ENCODE peak calls at places on chromosomes 13 and 19, in four cellular contexts. U is A549, D is K562, G is GM12878. B is an unnamed sample.

GRCh38 chr19:52748336-52748950 is 13.6 kb upstream of the ZNF611 start:
- DNase-seq in G (peak; percentile 4), D (no peak), U (no peak), B (peak; percentile 35)

GRCh38 chr13:98370806-98371553 is 193.9 kb upstream of the RNF113B start:
- DNase-seq in D (no peak), U (no peak), G (no peak), B (no peak)

GRCh38 chr13:101624981-101625380 is 172.5 kb downstream of the ITGBL1 start:
- DNase-seq in D (no peak), G (no peak), U (no peak), B (no peak)

GRCh38 chr13:87057807-87058520 is 613.2 kb upstream of the SLITRK5 start:
- DNase-seq in G (no peak), D (no peak), U (no peak), B (no peak)

GRCh38 chr19:43651758-43652545 is 12.3 kb upstream of the CADM4 start:
- DNase-seq in G (no peak), D (peak; percentile 66), U (peak; percentile 80), B (peak; percentile 75)

GRCh38 chr13:88246239-88246638 is 575.1 kb downstream of the SLITRK5 start:
- DNase-seq in D (no peak), U (no peak), G (no peak), B (no peak)

GRCh38 chr13:94464771-94465170 is 14.7 kb downstream of the DCT start:
- DNase-seq in U (no peak), D (no peak), G (no peak), B (no peak)

GRCh38 chr19:40241125-40241808 is 14.8 kb upstream of the CCNP start:
- DNase-seq in G (no peak), U (no peak), D (no peak), B (no peak)

GRCh38 chr19:13016245-13016627 is 21.0 kb downstream of the NFIX start:
- DNase-seq in U (no peak), D (no peak), G (no peak), B (no peak)

GRCh38 chr19:22945560-22945959 is 57.4 kb downstream of the ZNF728 start:
- DNase-seq in G (no peak), U (no peak), D (peak; percentile 11), B (no peak)

GRCh38 chr13:80341098-80341701 is at the start of gene SPRY2:
- DNase-seq in G (no peak), U (peak; percentile 74), D (peak; percentile 71), B (peak; percentile 94)

GRCh38 chr19:35061583-35062373 is 20.3 kb downstream of the HPN start:
- DNase-seq in D (no peak), G (no peak), U (no peak), B (no peak)

GRCh38 chr13:21971662-21972635 is 301.1 kb downstream of the FGF9 start:
- DNase-seq in G (no peak), D (no peak), U (no peak), B (no peak)

GRCh38 chr19:1942934-1943555 is 2.1 kb downstream of the CSNK1G2 start:
- DNase-seq in D (no peak), G (no peak), U (no peak), B (no peak)

GRCh38 chr19:39347332-39348227 is 5.4 kb downstream of the SAMD4B start:
- DNase-seq in G (no peak), D (no peak), U (no peak), B (no peak)

GRCh38 chr19:28554321-28555091 is 658.4 kb downstream of the UQCRFS1 start:
- DNase-seq in D (no peak), U (no peak), G (no peak), B (no peak)

GRCh38 chr19:5131866-5132561 is 163.1 kb downstream of the KDM4B start:
- DNase-seq in D (no peak), G (no peak), U (no peak), B (no peak)

GRCh38 chr19:6312018-6312417 is 21.4 kb downstream of the ACER1 start:
- DNase-seq in D (no peak), G (no peak), U (no peak), B (no peak)

GRCh38 chr19:32631381-32631780 is 43.6 kb downstream of the ANKRD27 start:
- DNase-seq in G (no peak), D (no peak), U (no peak), B (no peak)

GRCh38 chr19:13262450-13262849 is 112.2 kb downstream of the IER2 start:
- DNase-seq in D (peak; percentile 57), G (no peak), U (peak; percentile 43), B (peak; percentile 38)

GRCh38 chr13:48730971-48731658 is 77.4 kb downstream of the CYSLTR2 start:
- DNase-seq in D (no peak), U (no peak), G (no peak), B (no peak)

GRCh38 chr19:10122066-10122465 is 2.4 kb upstream of the EIF3G start:
- DNase-seq in G (no peak), U (no peak), D (no peak), B (no peak)

GRCh38 chr19:18220632-18221275 is 5.5 kb downstream of the PDE4C start:
- DNase-seq in U (no peak), G (no peak), D (peak; percentile 83), B (no peak)

GRCh38 chr13:32309812-32310706 is 5.1 kb downstream of the ZAR1L start:
- DNase-seq in D (peak; percentile 15), U (peak; percentile 5), G (no peak), B (peak; percentile 65)

GRCh38 chr19:38430931-38431330 is 2.6 kb upstream of the RYR1 start:
- DNase-seq in G (no peak), D (no peak), U (no peak), B (no peak)

GRCh38 chr19:4474504-4475136 is 2.5 kb downstream of the HDGFL2 start:
- DNase-seq in G (no peak), U (peak; percentile 54), D (peak; percentile 47), B (no peak)

GRCh38 chr13:44902793-44903192 is 86.5 kb downstream of the NUFIP1 start:
- DNase-seq in U (no peak), D (no peak), G (no peak), B (no peak)

GRCh38 chr19:42252365-42253244 is 2.3 kb downstream of the ERF start:
- DNase-seq in U (peak; percentile 59), D (no peak), G (no peak), B (no peak)

GRCh38 chr13:106503272-106503671 is 32.2 kb downstream of the EFNB2 start:
- DNase-seq in U (no peak), D (no peak), G (no peak), B (no peak)

GRCh38 chr19:12837225-12837624 is 1.1 kb upstream of the MAST1 start:
- DNase-seq in U (no peak), D (peak; percentile 47), G (no peak), B (no peak)

GRCh38 chr19:3570619-3571018 is 2.1 kb upstream of the HMG20B start:
- DNase-seq in D (no peak), U (no peak), G (no peak), B (peak; percentile 67)

GRCh38 chr19:12953456-12954149 is 3.4 kb downstream of the GADD45GIP1 start:
- DNase-seq in D (no peak), U (no peak), G (no peak), B (no peak)

GRCh38 chr19:47113446-47114348 is at the start of gene ZC3H4:
- DNase-seq in D (peak; percentile 91), G (peak; percentile 85), U (peak; percentile 97), B (peak; percentile 87)

GRCh38 chr13:94674609-94675348 is 37.6 kb downstream of the SOX21 start:
- DNase-seq in U (peak; percentile 37), D (peak; percentile 61), G (no peak), B (peak; percentile 59)

GRCh38 chr13:66305960-66306617 is 924.0 kb downstream of the PCDH9 start:
- DNase-seq in G (no peak), D (no peak), U (no peak), B (no peak)

GRCh38 chr13:32086366-32086765 is 54.8 kb downstream of the FRY start:
- DNase-seq in U (no peak), G (no peak), D (no peak), B (no peak)

GRCh38 chr19:15062036-15062435 is 12.8 kb downstream of the CASP14 start:
- DNase-seq in G (no peak), D (no peak), U (no peak), B (no peak)

GRCh38 chr13:43514326-43514725 is 272.4 kb downstream of the ENOX1 start:
- DNase-seq in G (no peak), U (no peak), D (no peak), B (no peak)

GRCh38 chr13:43511260-43511970 is 275.4 kb downstream of the ENOX1 start:
- DNase-seq in D (no peak), U (no peak), G (no peak), B (no peak)

GRCh38 chr13:43520331-43520730 is 266.4 kb downstream of the ENOX1 start:
- DNase-seq in G (no peak), U (no peak), D (no peak), B (no peak)

GRCh38 chr13:43516401-43516826 is 270.4 kb downstream of the ENOX1 start:
- DNase-seq in U (no peak), G (no peak), D (no peak), B (no peak)
- TF ChIP-seq JUNB in U (no peak), G (no peak), D (no peak), B (no peak)

GRCh38 chr13:99386495-99386894 is 79.3 kb upstream of the GPR183 start:
- DNase-seq in U (no peak), D (no peak), G (no peak), B (no peak)
- TF ChIP-seq SMC3 in U (no peak), D (no peak), G (no peak), B (no peak)

DNA sequence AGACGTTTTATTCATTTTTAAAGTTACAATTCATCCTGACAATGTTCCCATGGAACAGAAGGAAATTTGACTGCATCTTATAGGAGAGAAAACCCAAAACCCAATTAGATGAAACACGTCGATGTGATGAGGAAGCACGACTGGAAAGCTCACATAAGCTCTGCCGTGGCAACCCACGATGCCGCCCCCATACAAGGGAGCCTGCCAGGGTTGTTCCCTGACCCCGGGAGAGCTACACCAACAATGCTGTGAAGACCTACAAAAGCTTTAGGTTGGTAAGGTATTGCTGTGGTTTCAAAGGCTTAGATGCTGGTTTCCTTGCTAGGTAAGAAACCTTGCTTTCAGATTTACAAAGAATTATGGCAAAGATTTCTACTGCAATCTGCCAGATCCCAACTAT is 393.1 kb downstream of the KLF12 start:
- DNase-seq in U (no peak), D (no peak), G (no peak), B (no peak)
- TF ChIP-seq HDAC2 in U (no peak), D (no peak), G (no peak), B (no peak)

DNA sequence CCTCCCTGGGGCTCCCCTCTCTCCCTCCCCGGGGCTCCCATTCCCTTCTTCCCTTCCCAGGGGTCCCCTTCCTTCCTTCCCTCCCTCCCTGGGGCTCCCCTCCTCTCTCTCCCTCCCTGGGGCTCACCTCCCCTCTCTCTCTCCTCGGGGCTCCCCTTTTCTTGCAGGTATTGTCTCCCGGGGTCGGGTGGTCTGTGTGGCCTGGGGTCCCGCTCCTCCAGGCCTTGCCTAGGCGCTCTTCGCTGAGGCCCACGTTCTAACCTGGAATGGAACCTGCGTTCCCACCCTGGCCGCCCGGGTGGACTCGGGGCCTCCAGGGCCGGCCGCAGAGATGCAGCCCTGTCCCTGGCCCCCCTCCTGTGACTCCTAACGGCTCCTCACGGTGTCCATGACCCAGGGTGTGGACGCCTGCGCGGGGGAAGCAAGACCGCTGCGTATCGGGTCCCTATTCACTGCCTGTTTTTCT is 940 bp upstream of the DCUN1D2 start:
- DNase-seq in G (no peak), D (peak; percentile 27), U (peak; percentile 46), B (no peak)
- TF ChIP-seq JUNB in G (no peak), D (no peak), U (no peak), B (no peak)

GRCh38 chr19:16849168-16849567 is 20.0 kb downstream of the SIN3B start:
- DNase-seq in G (no peak), D (no peak), U (no peak), B (no peak)
- TF ChIP-seq SMC3 in G (no peak), D (no peak), U (no peak), B (no peak)

B was measured in HepG2.